ENCODE peak calls at places on chromosome 12, in five cellular contexts. One of them, this sample, is unnamed.

GRCh38 chr12:30679250-30679649 is 16.4 kb downstream of the IPO8 start:
- DNase-seq in body of pancreas: no peak
- DNase-seq in endodermal cell: no peak
- DNase-seq in small intestine: no peak
- DNase-seq in CD4-positive, CD25-positive, alpha-beta regulatory T cell: no peak
- DNase-seq in this sample: no peak

GRCh38 chr12:41108032-41108431 is 80.1 kb upstream of the PDZRN4 start:
- DNase-seq in body of pancreas: peak; percentile 7
- DNase-seq in endodermal cell: no peak
- DNase-seq in small intestine: no peak
- DNase-seq in CD4-positive, CD25-positive, alpha-beta regulatory T cell: no peak
- DNase-seq in this sample: no peak

GRCh38 chr12:96514328-96514727 is 25.0 kb downstream of the CFAP54 start:
- DNase-seq in body of pancreas: no peak
- DNase-seq in endodermal cell: no peak
- DNase-seq in small intestine: no peak
- DNase-seq in CD4-positive, CD25-positive, alpha-beta regulatory T cell: no peak
- DNase-seq in this sample: no peak

GRCh38 chr12:102322254-102322653 is 124.6 kb upstream of the PMCH start:
- DNase-seq in body of pancreas: no peak
- DNase-seq in endodermal cell: peak; percentile 79
- DNase-seq in small intestine: no peak
- DNase-seq in CD4-positive, CD25-positive, alpha-beta regulatory T cell: no peak
- DNase-seq in this sample: no peak

GRCh38 chr12:22431693-22432251 is 97.3 kb upstream of the ST8SIA1 start:
- DNase-seq in body of pancreas: no peak
- DNase-seq in endodermal cell: no peak
- DNase-seq in small intestine: no peak
- DNase-seq in CD4-positive, CD25-positive, alpha-beta regulatory T cell: no peak
- DNase-seq in this sample: no peak

GRCh38 chr12:78490841-78491240 is 373.7 kb upstream of the SYT1 start:
- DNase-seq in body of pancreas: no peak
- DNase-seq in endodermal cell: no peak
- DNase-seq in small intestine: no peak
- DNase-seq in CD4-positive, CD25-positive, alpha-beta regulatory T cell: no peak
- DNase-seq in this sample: no peak

GRCh38 chr12:93054021-93054420 is 124.9 kb upstream of the EEA1 start:
- DNase-seq in body of pancreas: no peak
- DNase-seq in endodermal cell: no peak
- DNase-seq in small intestine: no peak
- DNase-seq in CD4-positive, CD25-positive, alpha-beta regulatory T cell: no peak
- DNase-seq in this sample: no peak

GRCh38 chr12:65881348-65881961 is 57.2 kb downstream of the HMGA2 start:
- DNase-seq in body of pancreas: peak; percentile 44
- DNase-seq in endodermal cell: no peak
- DNase-seq in small intestine: no peak
- DNase-seq in CD4-positive, CD25-positive, alpha-beta regulatory T cell: no peak
- DNase-seq in this sample: no peak

DNA sequence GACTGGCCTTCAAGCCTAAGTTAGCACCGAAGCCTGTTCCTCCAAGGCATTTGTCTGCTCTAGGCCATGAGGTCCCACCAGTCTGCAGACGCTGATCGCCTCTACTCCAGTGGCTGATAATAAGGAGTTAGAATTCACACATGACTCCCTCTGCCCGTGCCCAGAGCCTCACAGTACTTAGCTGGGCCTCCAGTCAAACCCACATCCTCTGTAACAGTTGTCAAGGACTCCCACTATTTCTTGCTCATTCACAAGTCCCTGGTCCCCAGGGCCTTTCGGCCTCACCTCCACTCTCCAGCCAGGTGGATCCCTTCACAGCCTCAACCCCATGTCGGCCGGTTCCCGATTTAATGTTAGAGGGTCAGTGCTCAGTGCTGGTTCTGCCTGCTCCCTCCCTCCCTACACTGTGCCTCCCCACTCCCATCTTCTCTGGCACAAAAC is 6.3 kb upstream of the KRT5 start:
- DNase-seq in body of pancreas: no peak
- DNase-seq in endodermal cell: peak; percentile 40
- DNase-seq in small intestine: no peak
- DNase-seq in CD4-positive, CD25-positive, alpha-beta regulatory T cell: no peak
- DNase-seq in this sample: no peak
- H3K9me3 ChIP-seq in body of pancreas: no peaks in the 10 kb centered on the region
- H3K9me3 ChIP-seq in endodermal cell: no peaks in the 10 kb centered on the region
- H3K9me3 ChIP-seq in small intestine: no peaks in the 10 kb centered on the region
- H3K9me3 ChIP-seq in CD4-positive, CD25-positive, alpha-beta regulatory T cell: no peaks in the 10 kb centered on the region
- H3K9me3 ChIP-seq in this sample: no peaks in the 10 kb centered on the region

GRCh38 chr12:70242695-70243509 is at the start of gene CNOT2:
- DNase-seq in body of pancreas: peak; percentile 89
- DNase-seq in endodermal cell: peak; percentile 98
- DNase-seq in small intestine: peak; percentile 86
- DNase-seq in CD4-positive, CD25-positive, alpha-beta regulatory T cell: peak; percentile 90
- DNase-seq in this sample: peak; percentile 73

GRCh38 chr12:70245458-70245857 is 2.2 kb downstream of the CNOT2 start:
- DNase-seq in body of pancreas: no peak
- DNase-seq in endodermal cell: no peak
- DNase-seq in small intestine: no peak
- DNase-seq in CD4-positive, CD25-positive, alpha-beta regulatory T cell: no peak
- DNase-seq in this sample: no peak

GRCh38 chr12:70243510-70244331 is 488 bp downstream of the CNOT2 start:
- DNase-seq in body of pancreas: peak; percentile 71
- DNase-seq in endodermal cell: peak; percentile 82
- DNase-seq in small intestine: peak; percentile 63
- DNase-seq in CD4-positive, CD25-positive, alpha-beta regulatory T cell: peak; percentile 57
- DNase-seq in this sample: no peak

GRCh38 chr12:70240677-70241076 is 2.6 kb upstream of the CNOT2 start:
- DNase-seq in body of pancreas: no peak
- DNase-seq in endodermal cell: no peak
- DNase-seq in small intestine: no peak
- DNase-seq in CD4-positive, CD25-positive, alpha-beta regulatory T cell: no peak
- DNase-seq in this sample: no peak

DNA sequence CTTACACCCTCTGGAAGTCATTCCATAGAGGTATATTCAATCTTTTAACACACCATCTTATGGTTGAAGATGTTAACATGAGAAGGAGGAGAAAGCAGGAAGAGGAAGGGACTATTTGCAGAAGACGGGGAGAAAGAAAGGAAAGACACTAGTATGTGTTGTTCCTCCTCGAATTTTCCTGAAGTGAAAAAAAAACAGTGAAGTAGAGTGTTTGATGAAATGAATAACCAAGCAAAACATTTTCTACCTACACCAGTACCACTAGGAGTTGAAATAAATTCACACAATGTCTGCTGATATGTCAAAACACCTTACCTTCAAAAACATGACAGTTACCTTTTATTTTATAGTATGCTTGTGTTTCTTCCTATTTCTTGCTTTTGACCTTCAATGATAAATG is 1.4 kb upstream of the CNOT2 start:
- DNase-seq in body of pancreas: no peak
- DNase-seq in endodermal cell: no peak
- DNase-seq in small intestine: no peak
- DNase-seq in CD4-positive, CD25-positive, alpha-beta regulatory T cell: no peak
- DNase-seq in this sample: no peak
- H3K4me3 ChIP-seq in body of pancreas: no peak overlapping the region
- H3K4me3 ChIP-seq in endodermal cell: peak overlapping the region; percentile 91
- H3K4me3 ChIP-seq in small intestine: no peak overlapping the region
- H3K4me3 ChIP-seq in CD4-positive, CD25-positive, alpha-beta regulatory T cell: peak overlapping the region; percentile 92
- H3K4me3 ChIP-seq in this sample: no peak overlapping the region

GRCh38 chr12:69687390-69687789 is 11.7 kb downstream of the BEST3 start:
- DNase-seq in body of pancreas: no peak
- DNase-seq in endodermal cell: no peak
- DNase-seq in small intestine: no peak
- DNase-seq in CD4-positive, CD25-positive, alpha-beta regulatory T cell: no peak
- DNase-seq in this sample: no peak

GRCh38 chr12:69688021-69688420 is 11.1 kb downstream of the BEST3 start:
- DNase-seq in body of pancreas: no peak
- DNase-seq in endodermal cell: no peak
- DNase-seq in small intestine: no peak
- DNase-seq in CD4-positive, CD25-positive, alpha-beta regulatory T cell: no peak
- DNase-seq in this sample: no peak

GRCh38 chr12:69686731-69687130 is 12.4 kb downstream of the BEST3 start:
- DNase-seq in body of pancreas: no peak
- DNase-seq in endodermal cell: no peak
- DNase-seq in small intestine: no peak
- DNase-seq in CD4-positive, CD25-positive, alpha-beta regulatory T cell: no peak
- DNase-seq in this sample: no peak

GRCh38 chr12:69689638-69690037 is 9.5 kb downstream of the BEST3 start:
- DNase-seq in body of pancreas: no peak
- DNase-seq in endodermal cell: peak; percentile 57
- DNase-seq in small intestine: no peak
- DNase-seq in CD4-positive, CD25-positive, alpha-beta regulatory T cell: no peak
- DNase-seq in this sample: no peak

DNA sequence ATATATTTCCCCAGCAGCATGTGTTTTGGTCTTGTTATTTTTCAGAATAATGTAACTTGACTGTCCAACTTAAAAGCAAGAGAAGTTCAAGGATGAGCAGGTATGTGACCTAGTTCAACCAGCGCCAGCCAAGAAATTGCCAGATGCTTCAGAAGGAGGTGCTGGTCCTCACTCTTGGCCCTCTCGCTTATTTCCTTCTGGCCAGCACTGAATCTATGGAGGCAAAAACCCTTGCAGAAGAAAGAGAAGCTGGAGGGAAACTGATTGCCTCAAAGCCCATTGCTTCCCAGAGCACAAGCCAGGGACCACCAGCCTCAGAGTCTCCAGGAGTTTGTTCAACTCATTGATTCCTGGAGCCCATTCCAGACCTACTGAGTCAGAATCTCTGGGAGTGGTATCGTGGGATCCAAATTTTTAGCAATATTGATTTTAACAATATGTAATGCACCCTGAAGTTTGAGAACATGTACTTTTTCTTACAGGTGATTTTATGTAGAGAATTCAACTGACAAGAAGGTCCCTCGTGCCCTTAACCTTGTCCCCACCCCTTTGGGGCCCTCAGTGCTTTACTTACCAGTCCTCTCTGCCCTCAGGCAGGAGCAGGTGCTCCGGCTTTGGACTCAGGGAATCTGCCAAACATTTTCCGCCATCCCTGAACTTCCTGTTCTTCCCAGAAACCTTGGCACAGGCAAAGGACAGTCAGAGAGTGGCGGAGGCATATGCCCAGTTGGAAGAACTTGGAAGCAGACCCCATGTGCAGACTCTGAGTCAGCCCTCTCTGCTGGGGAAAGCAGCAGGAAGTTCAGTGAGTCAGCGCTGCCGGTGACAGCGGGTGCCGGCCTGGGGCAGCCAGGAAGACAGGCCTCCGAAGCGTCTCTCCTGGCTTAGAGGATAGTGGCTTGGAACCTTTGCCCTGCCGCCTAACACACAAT is 10.3 kb downstream of the BEST3 start:
- DNase-seq in body of pancreas: peak; percentile 33
- DNase-seq in endodermal cell: peak; percentile 95
- DNase-seq in small intestine: peak; percentile 78
- DNase-seq in CD4-positive, CD25-positive, alpha-beta regulatory T cell: no peak
- DNase-seq in this sample: peak; percentile 31
- H3K9me3 ChIP-seq in body of pancreas: no peaks in the 10 kb centered on the region
- H3K9me3 ChIP-seq in endodermal cell: no peaks in the 10 kb centered on the region
- H3K9me3 ChIP-seq in small intestine: no peaks in the 10 kb centered on the region
- H3K9me3 ChIP-seq in CD4-positive, CD25-positive, alpha-beta regulatory T cell: no peaks in the 10 kb centered on the region
- H3K9me3 ChIP-seq in this sample: no peaks in the 10 kb centered on the region

GRCh38 chr12:32896438-32897275 is at the start of gene PKP2:
- DNase-seq in body of pancreas: peak; percentile 95
- DNase-seq in endodermal cell: peak; percentile 97
- DNase-seq in small intestine: peak; percentile 95
- DNase-seq in CD4-positive, CD25-positive, alpha-beta regulatory T cell: no peak
- DNase-seq in this sample: peak; percentile 66
- H3K4me3 ChIP-seq in body of pancreas: peak within 1 kb of the TSS; percentile 46
- H3K4me3 ChIP-seq in endodermal cell: peak within 1 kb of the TSS; percentile 94
- H3K4me3 ChIP-seq in small intestine: peak within 1 kb of the TSS; percentile 84
- H3K4me3 ChIP-seq in CD4-positive, CD25-positive, alpha-beta regulatory T cell: no peak within 1 kb of the TSS
- H3K4me3 ChIP-seq in this sample: peak within 1 kb of the TSS; percentile 96

DNA sequence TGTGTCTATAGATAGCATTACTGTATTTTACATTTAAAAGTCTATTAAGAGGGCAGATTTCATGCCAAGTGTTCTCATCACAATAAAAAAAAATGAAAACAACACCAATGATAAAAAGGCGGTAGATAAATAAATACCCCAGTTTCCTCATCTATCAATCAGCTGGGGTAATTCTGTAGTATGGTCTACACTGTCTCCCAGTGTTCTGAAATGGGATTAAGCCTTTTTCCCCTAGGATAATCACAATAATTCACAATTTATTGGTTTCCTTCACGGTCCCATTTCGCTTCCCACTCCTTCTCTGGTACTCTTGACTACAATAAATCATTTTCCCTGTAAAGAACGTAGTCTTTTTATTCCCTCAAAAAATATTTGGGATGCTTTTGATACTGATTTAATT is 114.3 kb downstream of the SSPN start:
- DNase-seq in body of pancreas: no peak
- DNase-seq in endodermal cell: no peak
- DNase-seq in small intestine: no peak
- DNase-seq in CD4-positive, CD25-positive, alpha-beta regulatory T cell: no peak
- DNase-seq in this sample: no peak
- H3K9me3 ChIP-seq in body of pancreas: no peaks in the 10 kb centered on the region
- H3K9me3 ChIP-seq in endodermal cell: peaks cover 19% of the 10 kb centered on the region
- H3K9me3 ChIP-seq in small intestine: no peaks in the 10 kb centered on the region
- H3K9me3 ChIP-seq in CD4-positive, CD25-positive, alpha-beta regulatory T cell: no peaks in the 10 kb centered on the region
- H3K9me3 ChIP-seq in this sample: no peaks in the 10 kb centered on the region

GRCh38 chr12:27545666-27546065 is 21.7 kb downstream of the PPFIBP1 start:
- DNase-seq in body of pancreas: no peak
- DNase-seq in endodermal cell: no peak
- DNase-seq in small intestine: no peak
- DNase-seq in CD4-positive, CD25-positive, alpha-beta regulatory T cell: no peak
- DNase-seq in this sample: no peak
- H3K4me3 ChIP-seq in body of pancreas: no peak overlapping the region
- H3K4me3 ChIP-seq in endodermal cell: no peak overlapping the region
- H3K4me3 ChIP-seq in small intestine: no peak overlapping the region
- H3K4me3 ChIP-seq in CD4-positive, CD25-positive, alpha-beta regulatory T cell: no peak overlapping the region
- H3K4me3 ChIP-seq in this sample: no peak overlapping the region

GRCh38 chr12:520119-520518 is 60.4 kb downstream of the B4GALNT3 start:
- DNase-seq in body of pancreas: no peak
- DNase-seq in endodermal cell: no peak
- DNase-seq in small intestine: no peak
- DNase-seq in CD4-positive, CD25-positive, alpha-beta regulatory T cell: no peak
- DNase-seq in this sample: no peak
- H3K9me3 ChIP-seq in body of pancreas: no peaks in the 10 kb centered on the region
- H3K9me3 ChIP-seq in endodermal cell: no peaks in the 10 kb centered on the region
- H3K9me3 ChIP-seq in small intestine: no peaks in the 10 kb centered on the region
- H3K9me3 ChIP-seq in CD4-positive, CD25-positive, alpha-beta regulatory T cell: no peaks in the 10 kb centered on the region
- H3K9me3 ChIP-seq in this sample: no peaks in the 10 kb centered on the region

GRCh38 chr12:116319316-116319715 is 41.8 kb upstream of the MED13L start:
- DNase-seq in body of pancreas: no peak
- DNase-seq in endodermal cell: no peak
- DNase-seq in small intestine: no peak
- DNase-seq in CD4-positive, CD25-positive, alpha-beta regulatory T cell: no peak
- DNase-seq in this sample: no peak
- H3K4me3 ChIP-seq in body of pancreas: no peak overlapping the region
- H3K4me3 ChIP-seq in endodermal cell: no peak overlapping the region
- H3K4me3 ChIP-seq in small intestine: no peak overlapping the region
- H3K4me3 ChIP-seq in CD4-positive, CD25-positive, alpha-beta regulatory T cell: no peak overlapping the region
- H3K4me3 ChIP-seq in this sample: no peak overlapping the region

GRCh38 chr12:34354239-34355200 is 332.2 kb downstream of the ALG10 start:
- DNase-seq in body of pancreas: no peak
- DNase-seq in endodermal cell: no peak
- DNase-seq in small intestine: no peak
- DNase-seq in CD4-positive, CD25-positive, alpha-beta regulatory T cell: no peak
- DNase-seq in this sample: no peak
- H3K9me3 ChIP-seq in body of pancreas: no peaks in the 10 kb centered on the region
- H3K9me3 ChIP-seq in endodermal cell: no peaks in the 10 kb centered on the region
- H3K9me3 ChIP-seq in small intestine: peaks cover 4% of the 10 kb centered on the region
- H3K9me3 ChIP-seq in CD4-positive, CD25-positive, alpha-beta regulatory T cell: no peaks in the 10 kb centered on the region
- H3K9me3 ChIP-seq in this sample: peaks cover 39% of the 10 kb centered on the region